ENCODE peak calls at places on chromosome 19, in seven cellular contexts. E is breast epithelium; C is tibial artery; A is stomach; X is lower lobe of right lung; B is pancreas; F is naive thymus-derived CD4-positive, alpha-beta T cell. Y is an unnamed sample.

GRCh38 chr19:34888091-34888490 is 38.6 kb upstream of the ZNF30 start:
- DNase-seq in E (no peak), C (no peak), A (no peak), X (no peak), B (no peak), F (no peak), Y (no peak)

GRCh38 chr19:34990578-34991192 is 9.4 kb upstream of the GRAMD1A start:
- DNase-seq in E (no peak), C (no peak), A (no peak), X (peak; percentile 19), B (peak; percentile 1), F (no peak), Y (no peak)

GRCh38 chr19:43672061-43672679 is 2.2 kb upstream of the PLAUR start:
- DNase-seq in E (no peak), C (no peak), A (no peak), X (no peak), B (no peak), F (no peak), Y (no peak)

GRCh38 chr19:34254552-34255432 is at the start of gene GARRE1:
- DNase-seq in E (no peak), C (no peak), A (peak; percentile 91), X (peak; percentile 59), B (peak; percentile 60), F (peak; percentile 86), Y (peak; percentile 50)

GRCh38 chr19:35992902-35993765 is 1.9 kb upstream of the SDHAF1 start:
- DNase-seq in E (no peak), C (no peak), A (no peak), X (no peak), B (no peak), F (no peak), Y (no peak)

GRCh38 chr19:41546386-41546789 is 29.6 kb upstream of the CEACAM21 start:
- DNase-seq in E (no peak), C (no peak), A (no peak), X (peak; percentile 53), B (no peak), F (peak; percentile 43), Y (no peak)

GRCh38 chr19:58084596-58085347 is 13.3 kb downstream of the ZSCAN18 start:
- DNase-seq in E (no peak), C (no peak), A (no peak), X (no peak), B (no peak), F (no peak), Y (no peak)

GRCh38 chr19:31436121-31436776 is 87.0 kb upstream of the TSHZ3 start:
- DNase-seq in E (no peak), C (no peak), A (no peak), X (no peak), B (no peak), F (no peak), Y (no peak)

GRCh38 chr19:58154679-58155648 is 4.4 kb upstream of the ZNF329 start:
- DNase-seq in E (peak; percentile 98), C (peak; percentile 92), A (peak; percentile 98), X (peak; percentile 96), B (peak; percentile 98), F (peak; percentile 95), Y (peak; percentile 94)

GRCh38 chr19:33740811-33741396 is 55.8 kb upstream of the KCTD15 start:
- DNase-seq in E (no peak), C (no peak), A (no peak), X (no peak), B (no peak), F (no peak), Y (peak; percentile 1)

GRCh38 chr19:38298841-38299680 is 5.0 kb upstream of the C19orf33 start:
- DNase-seq in E (no peak), C (no peak), A (no peak), X (no peak), B (no peak), F (no peak), Y (no peak)

GRCh38 chr19:49400034-49400433 is 12.0 kb downstream of the KASH5 start:
- DNase-seq in E (no peak), C (no peak), A (no peak), X (no peak), B (no peak), F (no peak), Y (no peak)

GRCh38 chr19:32824906-32825608 is 44.5 kb downstream of the SLC7A9 start:
- DNase-seq in E (no peak), C (no peak), A (no peak), X (no peak), B (no peak), F (no peak), Y (no peak)

GRCh38 chr19:5932146-5932545 is 18.1 kb downstream of the CAPS start:
- DNase-seq in E (no peak), C (no peak), A (no peak), X (no peak), B (no peak), F (no peak), Y (no peak)
- H3K27ac ChIP-seq in E (no peak overlapping the region), C (no peak overlapping the region), A (peak overlapping the region; percentile 78), X (no peak overlapping the region), B (no peak overlapping the region), F (no peak overlapping the region), Y (no peak overlapping the region)

GRCh38 chr19:4636761-4637160 is 2.6 kb upstream of the TNFAIP8L1 start:
- DNase-seq in E (no peak), C (no peak), A (no peak), X (no peak), B (no peak), F (no peak), Y (no peak)

GRCh38 chr19:4638330-4638729 is 986 bp upstream of the TNFAIP8L1 start:
- DNase-seq in E (no peak), C (no peak), A (no peak), X (no peak), B (no peak), F (no peak), Y (no peak)

GRCh38 chr19:4633140-4633967 is 6.0 kb upstream of the TNFAIP8L1 start:
- DNase-seq in E (no peak), C (peak; percentile 42), A (peak; percentile 67), X (peak; percentile 77), B (peak; percentile 68), F (peak; percentile 31), Y (peak; percentile 53)

GRCh38 chr19:4636151-4636717 is 3.1 kb upstream of the TNFAIP8L1 start:
- DNase-seq in E (peak; percentile 67), C (no peak), A (peak; percentile 69), X (peak; percentile 79), B (peak; percentile 80), F (peak; percentile 67), Y (peak; percentile 58)

GRCh38 chr19:4635763-4636135 is 3.6 kb upstream of the TNFAIP8L1 start:
- DNase-seq in E (no peak), C (no peak), A (no peak), X (no peak), B (no peak), F (no peak), Y (no peak)
- H3K27ac ChIP-seq in E (no peak overlapping the region), C (no peak overlapping the region), A (peak overlapping the region; percentile 70), X (no peak overlapping the region), B (no peak overlapping the region), F (peak overlapping the region; percentile 63), Y (no peak overlapping the region)

GRCh38 chr19:4052114-4052992 is 14.3 kb downstream of the ZBTB7A start:
- DNase-seq in E (no peak), C (no peak), A (peak; percentile 81), X (peak; percentile 68), B (peak; percentile 75), F (no peak), Y (no peak)
- H3K27ac ChIP-seq in E (peak overlapping the region; percentile 83), C (peak overlapping the region; percentile 33), A (peak overlapping the region; percentile 82), X (peak overlapping the region; percentile 60), B (peak overlapping the region; percentile 75), F (no peak overlapping the region), Y (peak overlapping the region; percentile 87)

DNA sequence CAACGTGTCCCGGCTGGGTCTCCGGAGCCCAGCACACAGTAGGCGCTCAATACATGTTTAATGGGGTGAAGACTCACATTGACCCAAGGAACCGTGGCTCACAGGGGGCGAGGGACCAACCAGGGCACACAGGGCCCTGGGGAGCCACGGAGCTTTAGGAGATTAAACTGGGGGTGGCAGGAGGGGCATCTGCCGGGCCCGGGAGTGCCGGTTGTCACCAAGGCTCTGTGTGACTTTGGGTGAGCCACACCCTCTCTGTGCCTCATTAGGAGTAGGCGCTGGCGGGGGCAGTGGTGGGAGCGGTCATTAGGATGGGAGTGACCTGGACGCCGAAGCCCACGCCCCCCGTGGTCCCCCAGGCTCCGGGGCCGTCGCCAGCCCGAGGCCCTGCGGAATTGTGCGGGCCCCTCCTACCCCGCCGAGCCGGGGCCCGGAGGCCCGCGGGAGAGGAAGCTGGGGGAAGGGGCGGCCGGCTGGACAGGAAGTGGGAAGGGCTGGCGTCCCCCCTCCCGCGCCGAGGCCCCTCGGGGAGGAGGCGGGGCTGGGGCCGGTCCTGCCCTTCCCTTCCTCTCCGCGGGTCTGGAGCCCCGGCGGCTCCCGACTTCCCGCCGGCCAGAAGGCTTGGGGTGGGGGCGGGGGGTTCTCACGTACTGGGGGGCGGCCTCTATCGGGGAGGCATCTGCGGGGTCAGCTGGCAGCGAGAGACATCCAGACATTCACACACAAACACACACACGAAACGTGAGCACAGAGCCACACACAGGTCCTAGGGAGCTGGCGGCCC is 1.8 kb upstream of the SSBP4 start:
- DNase-seq in E (no peak), C (peak; percentile 69), A (no peak), X (peak; percentile 87), B (peak; percentile 71), F (no peak), Y (peak; percentile 66)
- H3K27ac ChIP-seq in E (peak overlapping the region; percentile 91), C (peak overlapping the region; percentile 90), A (peak overlapping the region; percentile 90), X (peak overlapping the region; percentile 97), B (peak overlapping the region; percentile 83), F (no peak overlapping the region), Y (peak overlapping the region; percentile 83)

DNA sequence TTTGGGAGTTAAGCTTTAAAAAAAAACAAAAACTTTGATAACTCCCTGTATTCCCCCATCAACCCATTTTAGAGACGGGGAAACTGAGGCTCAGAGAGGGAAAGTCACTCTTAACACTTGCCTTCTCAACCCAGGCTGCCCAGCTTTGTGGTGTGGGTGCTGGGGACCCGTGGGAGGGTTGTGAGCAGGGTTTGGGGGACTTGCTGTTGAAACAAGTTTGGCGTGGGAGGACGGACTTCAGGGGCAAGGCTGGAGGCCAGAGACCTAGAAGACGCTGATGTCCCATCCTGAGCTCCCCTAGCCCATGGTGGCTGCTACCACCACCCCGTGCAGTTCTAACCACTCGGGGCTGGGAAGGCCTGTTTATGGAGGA is 747 bp upstream of the CACTIN start:
- DNase-seq in E (no peak), C (no peak), A (no peak), X (no peak), B (no peak), F (no peak), Y (no peak)
- H3K27ac ChIP-seq in E (peak overlapping the region; percentile 93), C (peak overlapping the region; percentile 81), A (peak overlapping the region; percentile 90), X (peak overlapping the region; percentile 97), B (peak overlapping the region; percentile 94), F (no peak overlapping the region), Y (peak overlapping the region; percentile 98)

Y was measured in substantia nigra.